ENCODE peak calls at places on chromosomes 4 and X, in eight cellular contexts. E, X, N, P, Z, M, B and A are unnamed samples.

GRCh38 chrX:56498756-56499155 is 64.7 kb upstream of the UBQLN2 start:
- DNase-seq in E (no peak), X (no peak), N (no peak), P (no peak), Z (no peak), M (no peak), B (no peak), A (no peak)

GRCh38 chr4:184513802-184514120 is 39.4 kb upstream of the IRF2 start:
- DNase-seq in E (no peak), X (no peak), N (no peak), P (no peak), Z (no peak), M (no peak), B (no peak), A (no peak)

GRCh38 chr4:140357868-140358267 is 15.6 kb upstream of the SCOC start:
- DNase-seq in E (no peak), X (no peak), N (no peak), P (no peak), Z (no peak), M (no peak), B (no peak), A (no peak)

GRCh38 chr4:1474126-1475090 is 68.2 kb upstream of the NKX1-1 start:
- DNase-seq in E (no peak), X (no peak), N (no peak), P (no peak), Z (no peak), M (no peak), B (no peak), A (peak; percentile 3)

GRCh38 chr4:152106113-152106763 is 345.4 kb upstream of the GATB start:
- DNase-seq in E (no peak), X (no peak), N (no peak), P (peak; percentile 29), Z (peak; percentile 94), M (peak; percentile 90), B (no peak), A (peak; percentile 53)

GRCh38 chr4:36081185-36081584 is 163.1 kb downstream of the ARAP2 start:
- DNase-seq in E (no peak), X (peak; percentile 47), N (no peak), P (no peak), Z (no peak), M (no peak), B (no peak), A (no peak)

GRCh38 chr4:10761903-10762302 is 77.3 kb upstream of the CLNK start:
- DNase-seq in E (no peak), X (no peak), N (no peak), P (no peak), Z (no peak), M (no peak), B (no peak), A (no peak)

GRCh38 chr4:175961604-175962003 is 104.0 kb upstream of the WDR17 start:
- DNase-seq in E (no peak), X (peak; percentile 62), N (no peak), P (no peak), Z (no peak), M (no peak), B (no peak), A (no peak)

GRCh38 chr4:3305610-3306371 is 13.0 kb downstream of the RGS12 start:
- DNase-seq in E (no peak), X (no peak), N (peak; percentile 75), P (peak; percentile 22), Z (no peak), M (no peak), B (no peak), A (no peak)

GRCh38 chr4:37892641-37893040 is 1.8 kb downstream of the TBC1D1 start:
- DNase-seq in E (no peak), X (peak; percentile 75), N (no peak), P (peak; percentile 37), Z (no peak), M (no peak), B (no peak), A (no peak)

GRCh38 chr4:66906314-66906713 is 639.0 kb downstream of the CENPC start:
- DNase-seq in E (no peak), X (no peak), N (peak; percentile 94), P (no peak), Z (no peak), M (no peak), B (no peak), A (peak; percentile 57)

GRCh38 chr4:52995341-52996030 is 133.4 kb downstream of the RASL11B start:
- DNase-seq in E (no peak), X (no peak), N (no peak), P (no peak), Z (no peak), M (no peak), B (no peak), A (no peak)

GRCh38 chrX:10579753-10580060 is 40.7 kb downstream of the MID1 start:
- DNase-seq in E (no peak), X (no peak), N (no peak), P (no peak), Z (no peak), M (no peak), B (no peak), A (peak; percentile 70)

GRCh38 chr4:123856689-123857545 is 460.3 kb downstream of the SPRY1 start:
- DNase-seq in E (peak; percentile 3), X (no peak), N (no peak), P (no peak), Z (no peak), M (no peak), B (peak; percentile 20), A (peak; percentile 61)

GRCh38 chr4:150164956-150165355 is 86.7 kb downstream of the DCLK2 start:
- DNase-seq in E (no peak), X (no peak), N (no peak), P (no peak), Z (no peak), M (no peak), B (no peak), A (no peak)

GRCh38 chrX:119942831-119943184 is 743 bp downstream of the NKAP start:
- DNase-seq in E (no peak), X (no peak), N (no peak), P (no peak), Z (no peak), M (no peak), B (no peak), A (no peak)

GRCh38 chr4:77959566-77960338 is 97.1 kb downstream of the MRPL1 start:
- DNase-seq in E (no peak), X (peak; percentile 56), N (peak; percentile 69), P (peak; percentile 32), Z (peak; percentile 8), M (peak; percentile 61), B (peak; percentile 11), A (peak; percentile 68)

GRCh38 chr4:9820343-9820742 is 38.9 kb downstream of the DRD5 start:
- DNase-seq in E (no peak), X (no peak), N (no peak), P (no peak), Z (no peak), M (no peak), B (no peak), A (no peak)

GRCh38 chrX:135391734-135392133 is 30.0 kb upstream of the SMIM10L2A start:
- DNase-seq in E (no peak), X (no peak), N (no peak), P (no peak), Z (no peak), M (no peak), B (no peak), A (no peak)

GRCh38 chr4:26272654-26273307 is 48.0 kb upstream of the RBPJ start:
- DNase-seq in E (no peak), X (no peak), N (no peak), P (no peak), Z (no peak), M (no peak), B (no peak), A (no peak)

GRCh38 chr4:1491630-1492457 is 85.6 kb upstream of the NKX1-1 start:
- DNase-seq in E (no peak), X (no peak), N (no peak), P (no peak), Z (no peak), M (no peak), B (no peak), A (no peak)

GRCh38 chr4:2343476-2343875 is 75.0 kb downstream of the ZFYVE28 start:
- DNase-seq in E (no peak), X (no peak), N (peak; percentile 29), P (no peak), Z (no peak), M (no peak), B (no peak), A (no peak)

GRCh38 chr4:112170451-112170993 is 25.3 kb downstream of the FAM241A start:
- DNase-seq in E (no peak), X (no peak), N (no peak), P (no peak), Z (peak; percentile 88), M (peak; percentile 40), B (no peak), A (no peak)

GRCh38 chr4:85603437-85604336 is 128.7 kb downstream of the ARHGAP24 start:
- DNase-seq in E (no peak), X (peak; percentile 21), N (no peak), P (no peak), Z (no peak), M (no peak), B (no peak), A (no peak)

GRCh38 chrX:117002981-117003380 is 540.2 kb upstream of the CT83 start:
- DNase-seq in E (no peak), X (no peak), N (no peak), P (no peak), Z (no peak), M (no peak), B (no peak), A (no peak)

GRCh38 chrX:153469811-153470410 is 465 bp downstream of the HAUS7 start:
- DNase-seq in E (no peak), X (peak; percentile 43), N (no peak), P (no peak), Z (no peak), M (no peak), B (peak; percentile 50), A (peak; percentile 76)

GRCh38 chrX:30504309-30504708 is 73.3 kb downstream of the TASL start:
- DNase-seq in E (no peak), X (peak; percentile 41), N (peak; percentile 12), P (peak; percentile 11), Z (no peak), M (peak; percentile 5), B (no peak), A (peak; percentile 52)

GRCh38 chr4:70969076-70969475 is 24.4 kb upstream of the DCK start:
- DNase-seq in E (no peak), X (no peak), N (no peak), P (no peak), Z (no peak), M (no peak), B (no peak), A (no peak)

GRCh38 chr4:10086506-10087120 is 30.0 kb downstream of the WDR1 start:
- DNase-seq in E (no peak), X (no peak), N (no peak), P (no peak), Z (no peak), M (no peak), B (no peak), A (no peak)

GRCh38 chr4:55032788-55033187 is 92.6 kb downstream of the KDR start:
- DNase-seq in E (no peak), X (no peak), N (no peak), P (no peak), Z (no peak), M (no peak), B (no peak), A (no peak)

GRCh38 chrX:70444326-70445196 is at the start of gene DLG3:
- DNase-seq in E (peak; percentile 38), X (no peak), N (peak; percentile 40), P (no peak), Z (no peak), M (no peak), B (peak; percentile 67), A (peak; percentile 64)

GRCh38 chrX:21373637-21374162 is 518 bp upstream of the CNKSR2 start:
- DNase-seq in E (no peak), X (no peak), N (peak; percentile 49), P (peak; percentile 17), Z (no peak), M (no peak), B (no peak), A (peak; percentile 8)

GRCh38 chr4:158884280-158884679 is 115.5 kb downstream of the FNIP2 start:
- DNase-seq in E (no peak), X (no peak), N (no peak), P (no peak), Z (no peak), M (no peak), B (no peak), A (no peak)

GRCh38 chr4:158805628-158806471 is 37.0 kb downstream of the FNIP2 start:
- DNase-seq in E (no peak), X (no peak), N (peak; percentile 91), P (no peak), Z (no peak), M (no peak), B (no peak), A (peak; percentile 94)